ENCODE peak calls at places on chromosomes 11 and 22, in seven cellular contexts. K is fibroblast of pulmonary artery; X is amniotic stem cell; O is spleen; S is mucosa of descending colon; L is skeletal muscle cell; T is effector memory CD4-positive, alpha-beta T cell. C is an unnamed sample.
A peak's percentile ranks its signal among the peaks of the same experiment; 100 is the strongest.

GRCh38 chr22:42714768-42715430 is 5.8 kb downstream of the A4GALT start:
- DNase-seq in K (peak; percentile 38), X (no peak), O (no peak), S (no peak), L (no peak), T (no peak), C (peak; percentile 19)

GRCh38 chr11:124483422-124483821 is 37.9 kb upstream of the OR8B8 start:
- DNase-seq in K (no peak), X (no peak), O (no peak), S (no peak), L (no peak), T (no peak), C (no peak)

GRCh38 chr11:45141631-45142030 is 4.8 kb upstream of the PRDM11 start:
- DNase-seq in K (no peak), X (no peak), O (no peak), S (no peak), L (no peak), T (no peak), C (no peak)

GRCh38 chr11:93753241-93753640 is 11.8 kb downstream of the C11orf54 start:
- DNase-seq in K (no peak), X (no peak), O (no peak), S (no peak), L (no peak), T (no peak), C (no peak)

GRCh38 chr11:10032991-10033390 is 261.0 kb downstream of the SBF2 start:
- DNase-seq in K (peak; percentile 16), X (no peak), O (no peak), S (no peak), L (peak; percentile 14), T (no peak), C (peak; percentile 46)

GRCh38 chr11:122354029-122354697 is 238.1 kb upstream of the BLID start:
- DNase-seq in K (peak; percentile 22), X (no peak), O (no peak), S (no peak), L (no peak), T (no peak), C (peak; percentile 66)

GRCh38 chr11:33039274-33040126 is at the start of gene TCP11L1:
- DNase-seq in K (peak; percentile 95), X (peak; percentile 87), O (peak; percentile 97), S (peak; percentile 95), L (peak; percentile 80), T (peak; percentile 71), C (peak; percentile 84)

GRCh38 chr11:41306435-41306834 is 153.0 kb downstream of the LRRC4C start:
- DNase-seq in K (no peak), X (no peak), O (no peak), S (no peak), L (no peak), T (no peak), C (peak; percentile 79)

GRCh38 chr22:20430641-20431519 is 6.7 kb downstream of the SCARF2 start:
- DNase-seq in K (no peak), X (no peak), O (peak; percentile 89), S (peak; percentile 66), L (no peak), T (peak; percentile 29), C (peak; percentile 35)

GRCh38 chr11:115869780-115870431 is 365.7 kb upstream of the CADM1 start:
- DNase-seq in K (peak; percentile 3), X (no peak), O (no peak), S (peak; percentile 36), L (no peak), T (no peak), C (no peak)

GRCh38 chr22:43203471-43203981 is 16.6 kb upstream of the TTLL12 start:
- DNase-seq in K (peak; percentile 10), X (no peak), O (no peak), S (peak; percentile 41), L (no peak), T (no peak), C (no peak)

GRCh38 chr11:67732045-67732787 is 57.8 kb upstream of the ALDH3B2 start:
- DNase-seq in K (no peak), X (no peak), O (no peak), S (no peak), L (no peak), T (peak; percentile 24), C (no peak)

GRCh38 chr11:133104014-133104753 is 428.1 kb downstream of the OPCML start:
- DNase-seq in K (no peak), X (no peak), O (no peak), S (no peak), L (no peak), T (no peak), C (no peak)

GRCh38 chr11:47161890-47162289 is 14.8 kb downstream of the ARFGAP2 start:
- DNase-seq in K (no peak), X (no peak), O (no peak), S (peak; percentile 34), L (no peak), T (no peak), C (no peak)

GRCh38 chr11:2526808-2527381 is 82.1 kb downstream of the KCNQ1 start:
- DNase-seq in K (no peak), X (no peak), O (peak; percentile 92), S (peak; percentile 89), L (no peak), T (no peak), C (no peak)

GRCh38 chr22:33271390-33272161 is 213.4 kb upstream of the SYN3 start:
- DNase-seq in K (peak; percentile 42), X (no peak), O (no peak), S (no peak), L (no peak), T (no peak), C (peak; percentile 32)

GRCh38 chr11:16289541-16289940 is 66.8 kb downstream of the SOX6 start:
- DNase-seq in K (no peak), X (no peak), O (no peak), S (no peak), L (no peak), T (no peak), C (no peak)

GRCh38 chr11:126114486-126115252 is 52.0 kb upstream of the CDON start:
- DNase-seq in K (no peak), X (no peak), O (peak; percentile 66), S (no peak), L (no peak), T (no peak), C (no peak)

GRCh38 chr11:111631666-111632039 is 29.4 kb downstream of the SIK2 start:
- DNase-seq in K (peak; percentile 79), X (peak; percentile 60), O (no peak), S (no peak), L (peak; percentile 41), T (no peak), C (peak; percentile 86)

GRCh38 chr11:47259178-47259977 is 1.6 kb downstream of the NR1H3 start:
- DNase-seq in K (peak; percentile 59), X (no peak), O (peak; percentile 75), S (peak; percentile 71), L (no peak), T (no peak), C (no peak)

GRCh38 chr11:35288817-35289541 is 130.4 kb downstream of the SLC1A2 start:
- DNase-seq in K (peak; percentile 75), X (peak; percentile 61), O (no peak), S (no peak), L (no peak), T (no peak), C (peak; percentile 83)

GRCh38 chr11:59680287-59681154 is 11.7 kb upstream of the PATL1 start:
- DNase-seq in K (peak; percentile 90), X (peak; percentile 52), O (peak; percentile 79), S (peak; percentile 54), L (peak; percentile 47), T (peak; percentile 11), C (peak; percentile 49)

GRCh38 chr11:69052343-69053168 is 3.8 kb downstream of the TPCN2 start:
- DNase-seq in K (no peak), X (no peak), O (no peak), S (peak; percentile 49), L (no peak), T (no peak), C (no peak)

GRCh38 chr11:8289426-8290047 is 25.9 kb upstream of the LMO1 start:
- DNase-seq in K (no peak), X (no peak), O (peak; percentile 41), S (no peak), L (peak; percentile 21), T (no peak), C (no peak)

GRCh38 chr11:114110948-114111347 is 51.4 kb downstream of the ZBTB16 start:
- DNase-seq in K (peak; percentile 65), X (no peak), O (no peak), S (no peak), L (no peak), T (no peak), C (no peak)

GRCh38 chr11:68958211-68958610 is 22.6 kb downstream of the MRGPRD start:
- DNase-seq in K (no peak), X (no peak), O (peak; percentile 61), S (no peak), L (no peak), T (no peak), C (no peak)

GRCh38 chr11:65609236-65609635 is 4.8 kb downstream of the MAP3K11 start:
- DNase-seq in K (peak; percentile 37), X (no peak), O (no peak), S (no peak), L (no peak), T (no peak), C (no peak)

GRCh38 chr11:114366331-114367243 is 33.7 kb downstream of the C11orf71 start:
- DNase-seq in K (peak; percentile 88), X (peak; percentile 46), O (no peak), S (no peak), L (peak; percentile 45), T (no peak), C (peak; percentile 88)

GRCh38 chr11:72583616-72584292 is 90.5 kb downstream of the PDE2A start:
- DNase-seq in K (no peak), X (no peak), O (no peak), S (no peak), L (no peak), T (no peak), C (no peak)

GRCh38 chr22:39920134-39920743 is 19.4 kb downstream of the GRAP2 start:
- DNase-seq in K (no peak), X (no peak), O (no peak), S (no peak), L (no peak), T (peak; percentile 50), C (no peak)

GRCh38 chr11:34732831-34733230 is 111.9 kb downstream of the EHF start:
- DNase-seq in K (no peak), X (no peak), O (no peak), S (no peak), L (no peak), T (no peak), C (no peak)

GRCh38 chr22:45585437-45585755 is 82.7 kb downstream of the FBLN1 start:
- DNase-seq in K (no peak), X (no peak), O (no peak), S (no peak), L (peak; percentile 25), T (no peak), C (peak; percentile 82)

GRCh38 chr22:36081023-36081431 is 52.4 kb upstream of the RBFOX2 start:
- DNase-seq in K (peak; percentile 69), X (peak; percentile 62), O (no peak), S (peak; percentile 64), L (peak; percentile 98), T (no peak), C (peak; percentile 96)

GRCh38 chr22:46514592-46515207 is 22.7 kb downstream of the CELSR1 start:
- DNase-seq in K (peak; percentile 30), X (peak; percentile 30), O (no peak), S (no peak), L (no peak), T (no peak), C (peak; percentile 72)

GRCh38 chr22:36088292-36088691 is 59.7 kb upstream of the RBFOX2 start:
- DNase-seq in K (no peak), X (no peak), O (no peak), S (no peak), L (no peak), T (no peak), C (no peak)